ENCODE peak calls at places on chromosomes 6 and 20, in nine cellular contexts. C is PC-9, K is fibroblast of lung, R is ovary, X is AG04450, I is HepG2, T is mammary epithelial cell, Y is heart right ventricle, J is Panc1. P is an unnamed sample.
A peak's percentile ranks its signal among the peaks of the same experiment; 100 is the strongest.

GRCh38 chr6:39240155-39240757 is 11.0 kb upstream of the KCNK5 start:
- DNase-seq in C (no peak), K (no peak), R (no peak), X (no peak), I (no peak), T (peak; percentile 20), Y (no peak), J (no peak), P (no peak)

GRCh38 chr6:25026723-25027122 is 91.0 kb upstream of the RIPOR2 start:
- DNase-seq in C (no peak), K (no peak), R (no peak), X (no peak), I (no peak), T (no peak), Y (no peak), J (no peak), P (no peak)

GRCh38 chr6:170026272-170027110 is 264.4 kb downstream of the DLL1 start:
- DNase-seq in C (peak; percentile 63), K (no peak), R (no peak), X (no peak), I (no peak), T (peak; percentile 96), Y (no peak), J (no peak), P (peak; percentile 10)

GRCh38 chr6:27059621-27060425 is 187.7 kb upstream of the PRSS16 start:
- DNase-seq in C (no peak), K (no peak), R (no peak), X (no peak), I (peak; percentile 42), T (no peak), Y (no peak), J (no peak), P (no peak)

GRCh38 chr6:91087864-91088263 is 501.0 kb upstream of the MAP3K7 start:
- DNase-seq in C (no peak), K (no peak), R (no peak), X (no peak), I (no peak), T (no peak), Y (no peak), J (no peak), P (no peak)

GRCh38 chr6:137827977-137828815 is 38.9 kb upstream of the TNFAIP3 start:
- DNase-seq in C (no peak), K (no peak), R (no peak), X (no peak), I (no peak), T (peak; percentile 86), Y (no peak), J (no peak), P (no peak)

GRCh38 chr6:72659754-72660153 is 37.9 kb downstream of the KCNQ5 start:
- DNase-seq in C (no peak), K (no peak), R (no peak), X (no peak), I (no peak), T (no peak), Y (no peak), J (no peak), P (no peak)

GRCh38 chr20:13220194-13220856 is 749 bp upstream of the ISM1 start:
- DNase-seq in C (no peak), K (peak; percentile 10), R (no peak), X (no peak), I (no peak), T (peak; percentile 45), Y (peak; percentile 49), J (no peak), P (peak; percentile 63)

GRCh38 chr6:21949211-21949801 is 347.5 kb downstream of the PRL start:
- DNase-seq in C (no peak), K (peak; percentile 83), R (no peak), X (no peak), I (peak; percentile 12), T (no peak), Y (no peak), J (no peak), P (no peak)

GRCh38 chr6:72624557-72625160 is 2.8 kb downstream of the KCNQ5 start:
- DNase-seq in C (no peak), K (no peak), R (no peak), X (no peak), I (no peak), T (peak; percentile 19), Y (no peak), J (no peak), P (no peak)

GRCh38 chr6:43771858-43772570 is 2.0 kb downstream of the VEGFA start:
- DNase-seq in C (peak; percentile 33), K (peak; percentile 47), R (no peak), X (no peak), I (peak; percentile 51), T (peak; percentile 62), Y (peak; percentile 80), J (no peak), P (peak; percentile 64)

GRCh38 chr6:43769526-43770416 is at the start of gene VEGFA:
- DNase-seq in C (peak; percentile 76), K (peak; percentile 83), R (peak; percentile 94), X (peak; percentile 70), I (peak; percentile 83), T (peak; percentile 84), Y (peak; percentile 93), J (peak; percentile 64), P (peak; percentile 94)

GRCh38 chr6:43772571-43773049 is 2.6 kb downstream of the VEGFA start:
- DNase-seq in C (peak; percentile 18), K (peak; percentile 22), R (peak; percentile 47), X (no peak), I (peak; percentile 49), T (no peak), Y (peak; percentile 54), J (no peak), P (no peak)

GRCh38 chr6:43770417-43771209 is 602 bp downstream of the VEGFA start:
- DNase-seq in C (peak; percentile 64), K (peak; percentile 61), R (peak; percentile 63), X (no peak), I (peak; percentile 45), T (peak; percentile 48), Y (peak; percentile 82), J (no peak), P (peak; percentile 56)

DNA sequence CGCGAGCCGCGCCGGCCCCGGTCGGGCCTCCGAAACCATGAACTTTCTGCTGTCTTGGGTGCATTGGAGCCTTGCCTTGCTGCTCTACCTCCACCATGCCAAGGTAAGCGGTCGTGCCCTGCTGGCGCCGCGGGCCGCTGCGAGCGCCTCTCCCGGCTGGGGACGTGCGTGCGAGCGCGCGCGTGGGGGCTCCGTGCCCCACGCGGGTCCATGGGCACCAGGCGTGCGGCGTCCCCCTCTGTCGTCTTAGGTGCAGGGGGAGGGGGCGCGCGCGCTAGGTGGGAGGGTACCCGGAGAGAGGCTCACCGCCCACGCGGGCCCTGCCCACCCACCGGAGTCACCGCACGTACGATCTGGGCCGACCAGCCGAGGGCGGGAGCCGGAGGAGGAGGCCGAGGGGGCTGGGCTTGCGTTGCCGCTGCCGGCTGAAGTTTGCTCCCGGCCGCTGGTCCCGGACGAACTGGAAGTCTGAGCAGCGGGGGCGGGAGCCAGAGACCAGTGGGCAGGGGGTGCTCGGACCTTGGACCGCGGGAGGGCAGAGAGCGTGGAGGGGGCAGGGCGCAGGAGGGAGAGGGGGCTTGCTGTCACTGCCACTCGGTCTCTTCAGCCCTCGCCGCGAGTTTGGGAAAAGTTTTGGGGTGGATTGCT is 1.3 kb downstream of the VEGFA start:
- DNase-seq in C (peak; percentile 27), K (peak; percentile 61), R (peak; percentile 78), X (no peak), I (peak; percentile 79), T (peak; percentile 54), Y (peak; percentile 73), J (no peak), P (peak; percentile 74)
- H3K9me3 ChIP-seq in C (no peaks in the 10 kb centered on the region), K (no peaks in the 10 kb centered on the region), R (no peaks in the 10 kb centered on the region), X (no peaks in the 10 kb centered on the region), I (no peaks in the 10 kb centered on the region), T (no peaks in the 10 kb centered on the region), Y (no peaks in the 10 kb centered on the region), J (no peaks in the 10 kb centered on the region), P (no peaks in the 10 kb centered on the region)

DNA sequence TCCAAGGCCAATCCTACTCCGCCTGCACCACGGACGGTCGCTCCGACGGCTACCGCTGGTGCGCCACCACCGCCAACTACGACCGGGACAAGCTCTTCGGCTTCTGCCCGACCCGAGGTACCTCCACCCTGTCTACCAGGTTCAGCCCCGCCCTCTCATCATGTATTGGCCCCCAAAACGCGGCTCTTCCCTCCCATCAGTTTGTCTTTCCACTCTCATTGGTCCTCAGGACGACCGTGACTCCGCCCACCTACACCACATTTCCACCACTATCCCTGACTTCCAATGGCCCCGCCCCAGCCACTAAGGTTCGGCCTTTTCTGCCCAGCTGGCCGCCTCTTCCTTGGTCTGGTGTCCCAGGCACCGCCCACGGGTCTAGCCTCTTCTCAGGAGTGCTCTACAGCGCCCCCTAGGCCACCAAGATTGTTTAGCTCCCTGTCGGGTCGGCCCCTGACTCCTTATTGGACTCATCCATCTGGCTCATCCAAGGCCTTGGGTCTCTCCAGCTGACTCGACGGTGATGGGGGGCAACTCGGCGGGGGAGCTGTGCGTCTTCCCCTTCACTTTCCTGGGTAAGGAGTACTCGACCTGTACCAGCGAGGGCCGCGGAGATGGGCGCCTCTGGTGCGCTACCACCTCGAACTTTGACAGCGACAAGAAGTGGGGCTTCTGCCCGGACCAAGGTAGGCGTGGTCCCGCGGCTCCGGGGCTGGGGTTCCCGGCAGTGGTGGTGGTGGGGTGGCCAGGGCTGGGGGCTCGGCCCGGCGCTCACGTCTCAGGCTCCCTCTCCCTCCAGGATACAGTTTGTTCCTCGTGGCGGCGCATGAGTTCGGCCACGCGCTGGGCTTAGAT is 3.1 kb downstream of the MMP9 start:
- DNase-seq in C (no peak), K (peak; percentile 28), R (peak; percentile 28), X (no peak), I (peak; percentile 46), T (no peak), Y (peak; percentile 47), J (no peak), P (peak; percentile 81)
- H3K4me3 ChIP-seq in C (no peak overlapping the region), K (no peak overlapping the region), R (no peak overlapping the region), X (no peak overlapping the region), I (no peak overlapping the region), T (no peak overlapping the region), Y (no peak overlapping the region), J (no peak overlapping the region), P (no peak overlapping the region)

GRCh38 chr6:48986803-48987202 is 476.2 kb downstream of the MMUT start:
- DNase-seq in C (no peak), K (no peak), R (no peak), X (no peak), I (no peak), T (no peak), Y (no peak), J (no peak), P (no peak)
- H3K9me3 ChIP-seq in C (no peaks in the 10 kb centered on the region), K (no peaks in the 10 kb centered on the region), R (no peaks in the 10 kb centered on the region), X (peaks cover 35% of the 10 kb centered on the region), I (no peaks in the 10 kb centered on the region), T (no peaks in the 10 kb centered on the region), Y (no peaks in the 10 kb centered on the region), J (no peaks in the 10 kb centered on the region), P (no peaks in the 10 kb centered on the region)

DNA sequence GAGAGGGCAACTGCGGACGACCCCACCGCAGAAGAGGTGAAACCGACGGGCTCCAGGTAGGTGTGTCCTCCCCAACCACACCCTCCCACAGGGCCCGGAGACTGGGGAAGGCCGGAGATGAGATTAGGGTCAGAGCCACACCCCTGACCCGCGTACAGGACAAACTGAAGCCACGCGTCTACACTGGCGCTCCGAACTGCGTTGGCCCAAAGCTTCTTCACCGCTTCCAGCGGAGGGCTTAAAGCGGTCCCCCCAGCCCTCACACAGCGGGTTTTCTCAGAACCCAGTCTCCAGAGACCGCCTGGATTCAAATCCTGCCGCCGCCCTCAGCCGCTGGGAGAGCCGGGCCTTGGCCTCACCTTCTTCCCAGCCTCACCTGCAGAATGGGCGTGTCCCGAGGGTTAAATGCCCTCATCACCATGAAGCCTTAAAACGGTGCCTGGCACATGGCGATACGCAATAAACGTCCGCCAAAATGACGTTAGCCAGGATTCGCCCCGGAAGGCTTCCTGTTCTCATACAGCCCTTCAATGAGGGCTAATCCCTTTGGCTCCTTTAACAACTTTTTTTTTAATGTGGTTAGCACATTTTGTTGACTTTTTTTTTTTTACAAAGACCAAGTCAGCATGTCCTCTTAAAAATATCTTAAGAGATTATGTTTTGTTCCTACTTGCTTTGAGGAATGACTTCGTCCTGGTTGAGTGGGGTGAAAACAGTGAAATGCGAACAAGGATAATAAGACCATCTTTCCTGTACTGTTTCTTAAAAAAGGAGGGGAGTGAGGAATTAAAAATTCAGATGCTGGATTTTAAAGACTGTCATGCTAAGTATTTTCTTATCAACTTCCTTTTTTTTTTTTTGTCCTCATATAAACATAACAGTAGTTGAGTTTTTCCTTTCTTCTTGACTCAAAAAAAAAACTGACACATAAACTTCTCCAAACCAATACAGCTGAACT is 15.1 kb upstream of the ZNF217 start:
- DNase-seq in C (no peak), K (no peak), R (peak; percentile 56), X (no peak), I (no peak), T (no peak), Y (no peak), J (no peak), P (peak; percentile 46)
- H3K4me3 ChIP-seq in C (no peak overlapping the region), K (no peak overlapping the region), R (no peak overlapping the region), X (no peak overlapping the region), I (no peak overlapping the region), T (no peak overlapping the region), Y (no peak overlapping the region), J (peak overlapping the region; percentile 44), P (peak overlapping the region; percentile 54)